ENCODE peak calls at places on chromosomes 7 and 10, in ten cellular contexts. O is Panc1, Y is fibroblast of mammary gland, L is OCI-LY7, P is astrocyte, D is upper lobe of right lung, G is left ventricle myocardium inferior, R is IMR-90, I is lower lobe of right lung, Z is body of pancreas. J is an unnamed sample.
A peak's percentile ranks its signal among the peaks of the same experiment; 100 is the strongest.

GRCh38 chr10:27747096-27747451 is 1.5 kb upstream of the MKX start:
- DNase-seq in O (no peak), Y (no peak), L (no peak), P (no peak), D (no peak), G (no peak), R (peak; percentile 5), I (no peak), Z (no peak), J (no peak)

GRCh38 chr10:58704226-58705200 is 191.8 kb downstream of the BICC1 start:
- DNase-seq in O (no peak), Y (peak; percentile 47), L (no peak), P (peak; percentile 86), D (no peak), G (no peak), R (peak; percentile 85), I (no peak), Z (no peak), J (no peak)

GRCh38 chr7:1981201-1981877 is 251.4 kb downstream of the MAD1L1 start:
- DNase-seq in O (no peak), Y (no peak), L (no peak), P (no peak), D (peak; percentile 41), G (no peak), R (no peak), I (peak; percentile 24), Z (no peak), J (no peak)

GRCh38 chr7:4725014-4725951 is 43.2 kb downstream of the FOXK1 start:
- DNase-seq in O (no peak), Y (peak; percentile 93), L (no peak), P (peak; percentile 92), D (peak; percentile 93), G (peak; percentile 74), R (peak; percentile 95), I (peak; percentile 90), Z (peak; percentile 62), J (peak; percentile 88)

GRCh38 chr7:48035967-48036478 is 680 bp downstream of the C7orf57 start:
- DNase-seq in O (no peak), Y (peak; percentile 28), L (no peak), P (peak; percentile 27), D (peak; percentile 72), G (peak; percentile 31), R (peak; percentile 37), I (peak; percentile 64), Z (peak; percentile 33), J (no peak)

GRCh38 chr7:157498690-157499089 is 161.9 kb downstream of the DNAJB6 start:
- DNase-seq in O (no peak), Y (no peak), L (no peak), P (no peak), D (peak; percentile 34), G (no peak), R (no peak), I (no peak), Z (no peak), J (no peak)

GRCh38 chr7:37047260-37047659 is 323.0 kb upstream of the AOAH start:
- DNase-seq in O (no peak), Y (no peak), L (no peak), P (no peak), D (no peak), G (no peak), R (no peak), I (no peak), Z (no peak), J (no peak)

GRCh38 chr7:130902755-130903357 is 168.8 kb upstream of the KLF14 start:
- DNase-seq in O (peak; percentile 69), Y (no peak), L (no peak), P (no peak), D (no peak), G (no peak), R (peak; percentile 23), I (no peak), Z (no peak), J (no peak)

GRCh38 chr10:83562381-83562780 is 576.9 kb upstream of the GHITM start:
- DNase-seq in O (no peak), Y (no peak), L (no peak), P (no peak), D (no peak), G (no peak), R (no peak), I (no peak), Z (no peak), J (no peak)
- TF ChIP-seq CTCF in O (no peak), Y (no peak), L (no peak), P (no peak), D (no peak), G (no peak), R (no peak), I (no peak), Z (no peak), J (peak; percentile 23)

GRCh38 chr10:123890246-123890645 is 1.4 kb downstream of the CPXM2 start:
- DNase-seq in O (no peak), Y (no peak), L (no peak), P (no peak), D (no peak), G (no peak), R (no peak), I (no peak), Z (no peak), J (no peak)

GRCh38 chr10:123889821-123890220 is 1.8 kb downstream of the CPXM2 start:
- DNase-seq in O (no peak), Y (no peak), L (no peak), P (no peak), D (no peak), G (no peak), R (no peak), I (no peak), Z (no peak), J (no peak)

GRCh38 chr10:123890761-123891146 is 853 bp downstream of the CPXM2 start:
- DNase-seq in O (no peak), Y (no peak), L (no peak), P (no peak), D (no peak), G (no peak), R (no peak), I (no peak), Z (no peak), J (no peak)

GRCh38 chr10:123893651-123894050 is 2.0 kb upstream of the CPXM2 start:
- DNase-seq in O (no peak), Y (no peak), L (no peak), P (no peak), D (no peak), G (no peak), R (no peak), I (no peak), Z (no peak), J (no peak)

DNA sequence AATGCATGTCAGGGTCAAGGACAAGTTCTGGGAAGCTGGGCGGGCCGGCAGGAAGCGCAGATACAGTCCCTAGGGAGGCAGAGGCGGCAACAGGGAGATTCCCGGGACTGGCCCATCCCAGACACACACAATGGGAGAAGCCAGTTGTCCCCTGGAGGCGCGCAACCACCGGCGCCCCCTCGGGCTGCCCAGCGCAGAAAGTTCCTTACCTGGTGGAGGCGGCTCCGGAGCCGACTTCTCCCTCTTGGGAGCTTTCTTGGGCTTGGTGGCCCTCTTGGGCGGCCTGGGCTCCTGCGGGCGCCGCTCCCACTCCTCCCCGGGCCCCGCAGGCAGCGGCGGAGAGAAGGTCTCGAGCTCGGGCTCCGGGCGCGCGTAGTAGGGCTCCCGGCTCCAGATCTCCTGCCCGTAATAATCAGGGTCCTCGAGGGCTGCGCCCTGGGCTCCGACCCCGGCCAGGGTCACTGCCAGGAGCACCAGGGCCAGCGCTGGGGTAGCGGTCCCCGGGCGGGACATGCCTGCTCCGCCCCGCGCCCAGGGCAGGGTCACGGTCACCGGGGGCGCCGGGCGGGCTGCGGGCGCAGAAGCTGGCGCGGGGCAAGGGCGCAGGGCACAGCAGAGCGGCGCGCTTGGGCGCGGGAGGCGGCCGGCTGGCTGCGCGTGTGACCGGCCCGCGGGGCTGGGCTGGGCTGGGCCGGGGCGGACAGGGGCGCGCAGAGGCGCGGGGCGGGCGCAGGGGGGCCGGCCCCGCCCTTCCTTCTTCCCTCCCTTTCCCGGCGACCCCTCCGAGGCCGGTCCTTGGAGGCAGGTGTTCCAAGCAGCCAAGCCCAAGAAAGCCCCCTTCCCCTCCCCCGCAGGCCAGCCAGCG is at the start of gene CPXM2:
- DNase-seq in O (no peak), Y (no peak), L (no peak), P (no peak), D (no peak), G (no peak), R (no peak), I (no peak), Z (no peak), J (no peak)
- H3K4me3 ChIP-seq in O (no peak within 1 kb of the TSS), Y (no peak within 1 kb of the TSS), L (no peak within 1 kb of the TSS), P (no peak within 1 kb of the TSS), D (peak within 1 kb of the TSS; percentile 45), G (peak within 1 kb of the TSS; percentile 54), R (no peak within 1 kb of the TSS), I (peak within 1 kb of the TSS; percentile 35), Z (no peak within 1 kb of the TSS), J (no peak within 1 kb of the TSS)

GRCh38 chr7:150406311-150406564 is 27.1 kb downstream of the ZNF775 start:
- DNase-seq in O (no peak), Y (no peak), L (peak; percentile 27), P (no peak), D (no peak), G (no peak), R (no peak), I (no peak), Z (no peak), J (no peak)

GRCh38 chr7:150403376-150404171 is 24.4 kb downstream of the ZNF775 start:
- DNase-seq in O (no peak), Y (no peak), L (no peak), P (no peak), D (peak; percentile 57), G (no peak), R (no peak), I (no peak), Z (peak; percentile 12), J (no peak)

GRCh38 chr7:150405584-150406310 is 26.6 kb downstream of the ZNF775 start:
- DNase-seq in O (no peak), Y (peak; percentile 22), L (peak; percentile 64), P (peak; percentile 29), D (no peak), G (no peak), R (peak; percentile 27), I (no peak), Z (no peak), J (peak; percentile 59)

GRCh38 chr7:150404172-150404784 is 25.1 kb downstream of the ZNF775 start:
- DNase-seq in O (no peak), Y (peak; percentile 15), L (no peak), P (no peak), D (no peak), G (no peak), R (no peak), I (no peak), Z (peak; percentile 12), J (no peak)

GRCh38 chr7:150404785-150405583 is 25.9 kb downstream of the ZNF775 start:
- DNase-seq in O (no peak), Y (peak; percentile 82), L (peak; percentile 90), P (peak; percentile 85), D (peak; percentile 94), G (peak; percentile 92), R (peak; percentile 85), I (peak; percentile 93), Z (peak; percentile 90), J (peak; percentile 96)
- TF ChIP-seq CTCF in O (no peak), Y (no peak), L (peak; percentile 62), P (peak; percentile 8), D (peak; percentile 7), G (peak; percentile 11), R (peak; percentile 33), I (no peak), Z (no peak), J (peak; percentile 24)

DNA sequence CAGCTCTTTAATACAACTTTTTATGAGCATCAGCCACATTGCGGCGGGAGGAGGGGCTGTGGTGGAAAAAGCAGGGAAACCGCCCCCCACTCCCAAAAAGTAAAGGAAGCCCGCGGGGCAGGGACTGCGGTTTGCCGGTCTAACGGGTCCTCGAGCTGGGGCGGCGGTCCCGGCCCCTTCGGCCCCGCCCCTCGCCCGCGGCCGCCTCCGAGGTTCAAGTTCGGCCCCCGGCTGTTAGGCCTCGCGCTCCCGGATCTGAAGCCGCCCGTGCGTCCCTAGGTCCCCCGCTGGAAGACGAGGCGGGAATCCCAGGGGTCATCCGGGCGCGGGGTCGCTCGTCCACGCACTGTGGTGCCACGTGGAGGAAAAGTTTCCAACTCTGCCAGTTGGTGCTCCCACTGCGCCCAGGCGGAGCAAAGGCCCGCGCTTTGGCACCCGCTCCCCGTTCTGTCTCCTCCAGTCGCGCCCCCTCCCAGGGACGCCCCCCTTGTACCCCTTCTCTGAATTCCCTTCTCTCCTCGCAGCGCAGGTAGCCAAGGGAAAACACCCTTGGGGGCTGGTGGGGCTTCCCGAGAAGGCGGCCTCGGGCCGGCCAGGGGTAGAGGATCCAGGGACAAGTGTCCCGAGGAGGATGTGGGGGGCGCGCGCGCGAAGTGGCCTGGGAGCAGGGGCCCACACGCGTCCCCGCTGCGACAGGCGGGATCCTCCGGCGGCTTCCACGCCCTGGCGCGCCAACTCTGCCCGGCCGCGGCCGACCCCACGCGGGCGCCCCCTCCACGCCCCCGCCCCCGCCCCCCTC is 798 bp upstream of the AUTS2 start:
- DNase-seq in O (no peak), Y (no peak), L (peak; percentile 48), P (no peak), D (peak; percentile 72), G (peak; percentile 52), R (no peak), I (peak; percentile 64), Z (peak; percentile 23), J (peak; percentile 9)
- H3K4me3 ChIP-seq in O (peak overlapping the region; percentile 63), Y (peak overlapping the region; percentile 59), L (peak overlapping the region; percentile 97), P (peak overlapping the region; percentile 60), D (peak overlapping the region; percentile 70), G (peak overlapping the region; percentile 95), R (peak overlapping the region; percentile 69), I (peak overlapping the region; percentile 83), Z (peak overlapping the region; percentile 21), J (peak overlapping the region; percentile 57)

J was measured in GM12865.